ENCODE peak calls at places on chromosomes 11 and 22, in six cellular contexts. X, P, U, H, Y and A are unnamed samples.

GRCh38 chr11:126339866-126340434 is 15.5 kb upstream of the ST3GAL4 start:
- DNase-seq in U (peak), H (peak), Y (no peak), X (no peak), P (no peak), A (no peak)

GRCh38 chr11:75816561-75817239 is 1.7 kb downstream of the UVRAG start:
- DNase-seq in X (no peak), Y (no peak), P (no peak), H (no peak), U (no peak), A (no peak)

GRCh38 chr22:20406686-20407408 is 12.9 kb downstream of the ZNF74 start:
- DNase-seq in H (no peak), Y (no peak), X (peak), P (no peak), U (no peak), A (no peak)

GRCh38 chr11:113177596-113178115 is 136.7 kb upstream of the TTC12 start:
- DNase-seq in U (no peak), P (no peak), X (no peak), Y (no peak), H (no peak), A (no peak)

GRCh38 chr11:100910808-100911207 is 218.8 kb downstream of the PGR start:
- DNase-seq in U (no peak), X (peak), H (no peak), P (no peak), Y (no peak), A (no peak)

GRCh38 chr22:23075525-23076216 is 5.4 kb downstream of the GNAZ start:
- DNase-seq in Y (no peak), P (no peak), H (no peak), X (no peak), U (no peak), A (no peak)

GRCh38 chr11:2534957-2535672 is 90.3 kb downstream of the KCNQ1 start:
- DNase-seq in Y (no peak), U (no peak), X (no peak), H (no peak), P (no peak), A (no peak)

GRCh38 chr11:63769044-63769718 is 606 bp upstream of the ZFTA start:
- DNase-seq in H (no peak), P (no peak), X (peak), Y (no peak), U (no peak), A (no peak)

GRCh38 chr22:37021710-37022482 is 2.4 kb downstream of the MPST start:
- DNase-seq in H (peak), P (no peak), Y (no peak), U (peak), X (peak), A (peak)

GRCh38 chr11:2529636-2530035 is 84.8 kb downstream of the KCNQ1 start:
- DNase-seq in P (no peak), X (no peak), Y (no peak), U (no peak), H (no peak), A (no peak)

GRCh38 chr11:67304511-67305113 is 1.3 kb downstream of the SSH3 start:
- DNase-seq in Y (no peak), X (no peak), H (no peak), U (no peak), P (no peak), A (no peak)

GRCh38 chr11:117180020-117180419 is 1.5 kb downstream of the SIDT2 start:
- DNase-seq in H (peak), X (peak), Y (no peak), U (no peak), P (no peak), A (no peak)

GRCh38 chr11:43567396-43567975 is 113.1 kb upstream of the HSD17B12 start:
- DNase-seq in H (peak), P (no peak), Y (no peak), U (peak), X (peak), A (no peak)

GRCh38 chr22:45742866-45743450 is 71.3 kb downstream of the ATXN10 start:
- DNase-seq in H (peak), P (no peak), X (no peak), Y (no peak), U (peak), A (no peak)

GRCh38 chr11:11980200-11980599 is 28.2 kb downstream of the DKK3 start:
- DNase-seq in U (no peak), X (no peak), H (no peak), Y (no peak), P (no peak), A (no peak)

GRCh38 chr22:47007496-47007895 is 245.0 kb downstream of the TBC1D22A start:
- DNase-seq in Y (no peak), X (no peak), H (no peak), P (no peak), U (no peak), A (no peak)

GRCh38 chr11:843818-844692 is 1.4 kb downstream of the TSPAN4 start:
- DNase-seq in U (peak), P (no peak), Y (peak), X (no peak), H (peak), A (no peak)

GRCh38 chr11:84564180-84564866 is 1062.8 kb downstream of the DLG2 start:
- DNase-seq in U (peak), Y (no peak), X (peak), P (no peak), H (peak), A (no peak)

GRCh38 chr11:67280341-67280790 is 8.7 kb upstream of the ANKRD13D start:
- DNase-seq in Y (no peak), P (no peak), H (no peak), X (no peak), U (no peak), A (no peak)

GRCh38 chr11:1338201-1339065 is 29.0 kb upstream of the TOLLIP start:
- DNase-seq in X (no peak), U (no peak), P (peak), Y (no peak), H (no peak), A (no peak)

GRCh38 chr11:11636671-11637070 is 14.9 kb upstream of the GALNT18 start:
- DNase-seq in Y (no peak), U (no peak), P (no peak), X (no peak), H (no peak), A (no peak)